ENCODE peak calls at places on chromosomes 3 and 15, in six cellular contexts. R is heart right ventricle, G is right cardiac atrium, F is HL-60, N is body of pancreas, O is lower lobe of right lung. M is an unnamed sample. For H3K27me3, the result is how much of the 10 kb centered on the place peaks cover.

GRCh38 chr15:66369773-66370651 is 13.5 kb upstream of the TIPIN start:
- DNase-seq in R (no peak), G (no peak), F (peak), N (no peak), O (no peak), M (no peak)

GRCh38 chr15:66563566-66564110 is 2.2 kb downstream of the LCTL start:
- DNase-seq in R (no peak), G (no peak), F (no peak), N (no peak), O (no peak), M (peak)

GRCh38 chr3:47370887-47371697 is 9.7 kb upstream of the PTPN23 start:
- DNase-seq in R (peak), G (no peak), F (no peak), N (no peak), O (no peak), M (peak)

GRCh38 chr15:100308222-100309007 is 33.4 kb downstream of the ADAMTS17 start:
- DNase-seq in R (no peak), G (peak), F (no peak), N (no peak), O (no peak), M (no peak)

GRCh38 chr3:93843981-93844380 is 129.7 kb downstream of the PROS1 start:
- DNase-seq in R (no peak), G (no peak), F (no peak), N (no peak), O (no peak), M (no peak)

GRCh38 chr15:59453474-59454215 is 15.7 kb downstream of the FAM81A start:
- DNase-seq in R (no peak), G (no peak), F (no peak), N (no peak), O (no peak), M (no peak)

GRCh38 chr3:136547293-136547692 is 204.9 kb downstream of the STAG1 start:
- DNase-seq in R (no peak), G (no peak), F (no peak), N (no peak), O (no peak), M (no peak)

GRCh38 chr15:91537868-91538267 is 315.6 kb upstream of the SLCO3A1 start:
- DNase-seq in R (no peak), G (no peak), F (no peak), N (no peak), O (no peak), M (no peak)

GRCh38 chr3:173635826-173636225 is 238.3 kb downstream of the NLGN1 start:
- DNase-seq in R (no peak), G (no peak), F (no peak), N (no peak), O (no peak), M (no peak)

GRCh38 chr3:159987291-159987711 is 1.3 kb upstream of the IL12A start:
- DNase-seq in R (no peak), G (no peak), F (no peak), N (no peak), O (no peak), M (no peak)

GRCh38 chr3:132399054-132399929 is 18.0 kb upstream of the DNAJC13 start:
- DNase-seq in R (no peak), G (no peak), F (no peak), N (peak), O (no peak), M (no peak)

GRCh38 chr3:122810706-122811105 is 15.8 kb downstream of the SLC49A4 start:
- DNase-seq in R (no peak), G (no peak), F (no peak), N (no peak), O (no peak), M (no peak)

GRCh38 chr3:140441006-140441405 is 236.9 kb upstream of the TRIM42 start:
- DNase-seq in R (no peak), G (peak), F (no peak), N (peak), O (no peak), M (no peak)

GRCh38 chr3:99875573-99875924 is 57.9 kb downstream of the CMSS1 start:
- DNase-seq in R (no peak), G (no peak), F (no peak), N (no peak), O (no peak), M (no peak)

GRCh38 chr3:99871231-99871898 is 53.7 kb downstream of the CMSS1 start:
- DNase-seq in R (no peak), G (no peak), F (no peak), N (no peak), O (no peak), M (no peak)

GRCh38 chr3:99870712-99871111 is 53.0 kb downstream of the CMSS1 start:
- DNase-seq in R (no peak), G (no peak), F (no peak), N (no peak), O (no peak), M (peak)

GRCh38 chr3:99869621-99870020 is 52.0 kb downstream of the CMSS1 start:
- DNase-seq in R (no peak), G (no peak), F (no peak), N (no peak), O (no peak), M (no peak)

GRCh38 chr3:99872633-99873254 is 55.1 kb downstream of the CMSS1 start:
- DNase-seq in R (no peak), G (no peak), F (no peak), N (no peak), O (no peak), M (no peak)
- H3K4me3 ChIP-seq in R (peak), G (peak), F (no peak), N (no peak), O (peak), M (peak)

GRCh38 chr15:45376967-45377629 is 1.2 kb downstream of the GATM start:
- DNase-seq in R (no peak), G (no peak), F (no peak), N (no peak), O (no peak), M (no peak)
- H3K27me3 ChIP-seq in R (under half), G (under half), F (half or more), N (under half), O (under half), M (under half)

GRCh38 chr3:16085410-16085809 is 89.1 kb upstream of the GALNT15 start:
- DNase-seq in R (no peak), G (no peak), F (no peak), N (no peak), O (no peak), M (no peak)
- H3K4me3 ChIP-seq in R (no peak), G (no peak), F (no peak), N (no peak), O (no peak), M (no peak)

DNA sequence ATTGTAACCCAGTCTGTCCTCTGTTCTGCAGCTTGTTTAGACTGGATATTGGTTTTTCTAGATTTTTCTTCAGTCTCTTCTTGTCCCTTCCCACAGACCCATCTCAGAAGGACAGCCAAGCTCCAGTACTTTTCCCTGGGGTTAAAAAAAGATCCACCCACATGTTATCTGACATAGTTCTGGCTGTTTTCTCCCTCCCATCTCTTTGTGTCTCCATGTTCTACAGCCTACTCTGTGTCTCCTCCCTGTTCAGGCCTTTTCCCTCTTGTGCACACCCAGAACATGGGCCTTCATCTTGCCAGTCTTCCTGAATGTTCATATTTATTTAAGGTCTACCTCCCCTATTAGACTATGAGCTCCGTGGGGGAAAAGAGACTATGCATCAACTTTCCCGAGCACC is 5.1 kb upstream of the PPP4R2 start:
- DNase-seq in R (no peak), G (no peak), F (no peak), N (no peak), O (no peak), M (no peak)
- H3K27me3 ChIP-seq in R (under half), G (under half), F (under half), N (under half), O (under half), M (under half)

GRCh38 chr15:40234783-40235182 is 4.1 kb upstream of the PAK6 start:
- DNase-seq in R (no peak), G (no peak), F (peak), N (no peak), O (no peak), M (no peak)
- H3K4me3 ChIP-seq in R (no peak), G (no peak), F (no peak), N (no peak), O (no peak), M (no peak)

DNA sequence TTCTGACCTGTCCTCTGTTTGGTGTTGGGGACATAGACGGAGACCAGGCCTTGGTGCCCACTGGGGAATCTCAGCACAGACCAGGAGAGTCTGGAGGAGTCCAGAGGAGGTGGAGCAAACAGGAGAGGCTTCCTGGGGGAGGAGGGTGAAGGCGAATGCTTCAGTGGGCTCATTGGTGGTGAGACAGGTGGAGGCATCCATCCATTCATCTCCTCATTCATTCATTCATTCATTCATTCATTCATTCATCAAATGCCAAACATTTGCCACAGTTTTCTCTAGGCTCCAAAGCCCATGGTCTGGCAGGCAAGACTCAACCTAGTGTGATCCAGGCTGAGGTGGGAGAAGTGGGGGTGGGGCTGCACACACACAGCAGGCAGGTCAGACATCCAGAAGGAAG is 7.9 kb upstream of the LINGO1 start:
- DNase-seq in R (no peak), G (no peak), F (no peak), N (no peak), O (no peak), M (no peak)
- H3K27me3 ChIP-seq in R (under half), G (under half), F (under half), N (under half), O (under half), M (under half)

DNA sequence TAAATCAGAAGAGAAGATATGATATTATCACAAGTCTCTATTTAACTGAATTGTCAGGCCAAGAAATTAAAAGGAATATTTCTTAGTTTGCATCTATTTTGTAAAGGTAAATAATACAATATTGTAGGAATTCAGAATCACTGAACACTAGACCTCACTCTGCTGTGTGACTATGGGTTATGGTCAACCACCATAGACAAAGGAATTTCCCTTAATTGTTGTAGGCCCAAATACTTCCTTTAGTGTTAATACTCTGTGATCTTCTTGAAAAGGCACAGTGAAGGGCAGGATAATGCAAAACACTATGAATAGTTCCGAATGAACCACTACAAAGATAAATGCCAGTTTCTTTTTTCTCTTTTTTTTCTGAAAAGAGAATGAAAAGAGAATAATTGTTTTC is 162.3 kb downstream of the TUSC7 start:
- DNase-seq in R (no peak), G (no peak), F (no peak), N (no peak), O (no peak), M (no peak)
- H3K4me3 ChIP-seq in R (no peak), G (no peak), F (no peak), N (no peak), O (no peak), M (no peak)

GRCh38 chr3:128432898-128433629 is 33.6 kb downstream of the DNAJB8 start:
- DNase-seq in R (no peak), G (no peak), F (no peak), N (no peak), O (no peak), M (no peak)

GRCh38 chr3:128430731-128431130 is 36.0 kb downstream of the DNAJB8 start:
- DNase-seq in R (no peak), G (no peak), F (no peak), N (no peak), O (no peak), M (no peak)

GRCh38 chr3:128431803-128432300 is 34.8 kb downstream of the DNAJB8 start:
- DNase-seq in R (no peak), G (no peak), F (no peak), N (no peak), O (no peak), M (no peak)

GRCh38 chr3:128433630-128434185 is 33.0 kb downstream of the DNAJB8 start:
- DNase-seq in R (no peak), G (no peak), F (no peak), N (no peak), O (no peak), M (no peak)

GRCh38 chr3:128432301-128432897 is 34.3 kb downstream of the DNAJB8 start:
- DNase-seq in R (no peak), G (no peak), F (no peak), N (no peak), O (no peak), M (no peak)
- H3K27me3 ChIP-seq in R (under half), G (under half), F (under half), N (under half), O (under half), M (under half)